ENCODE peak calls at places on chromosomes 16 and 17, in five cellular contexts. O, H, S, D and B are unnamed samples. For H3K36me3, the result is how much of the 10 kb centered on the place peaks cover.

GRCh38 chr17:79080761-79081290 is 6.2 kb downstream of the ENGASE start:
- DNase-seq in S (no peak), D (no peak), H (no peak), O (no peak), B (no peak)

GRCh38 chr17:21345236-21345635 is 30.9 kb upstream of the KCNJ12 start:
- DNase-seq in S (no peak), O (no peak), D (no peak), H (peak), B (no peak)

GRCh38 chr16:29784901-29785500 is 5.5 kb upstream of the KIF22 start:
- DNase-seq in D (peak), H (peak), S (peak), O (peak), B (peak)

GRCh38 chr17:50352072-50352692 is 6.3 kb downstream of the XYLT2 start:
- DNase-seq in D (no peak), H (peak), S (no peak), O (no peak), B (no peak)

GRCh38 chr17:2388020-2388704 is 12.7 kb downstream of the MNT start:
- DNase-seq in D (no peak), O (no peak), H (no peak), S (no peak), B (no peak)

GRCh38 chr16:4373356-4373908 is 1.8 kb downstream of the VASN start:
- DNase-seq in H (no peak), S (no peak), D (no peak), O (no peak), B (no peak)

GRCh38 chr16:81779540-81780320 is 639 bp downstream of the PLCG2 start:
- DNase-seq in S (no peak), D (peak), H (peak), O (no peak), B (no peak)

GRCh38 chr17:81577278-81578000 is 25.3 kb upstream of the FAAP100 start:
- DNase-seq in H (no peak), O (no peak), D (peak), S (no peak), B (no peak)

GRCh38 chr17:73718912-73719311 is 74.7 kb upstream of the SDK2 start:
- DNase-seq in H (peak), O (peak), S (peak), D (no peak), B (no peak)

GRCh38 chr17:79936661-79937434 is 97.6 kb upstream of the CBX4 start:
- DNase-seq in H (no peak), S (no peak), D (no peak), O (no peak), B (no peak)

GRCh38 chr17:30279156-30279555 is 12.6 kb downstream of the BLMH start:
- DNase-seq in S (no peak), O (no peak), H (no peak), D (no peak), B (no peak)

GRCh38 chr16:11016993-11017392 is 72.6 kb downstream of the CLEC16A start:
- DNase-seq in D (peak), H (peak), S (no peak), O (no peak), B (no peak)

GRCh38 chr16:89168381-89169189 is 3.0 kb upstream of the CDH15 start:
- DNase-seq in D (no peak), O (no peak), S (no peak), H (no peak), B (no peak)

GRCh38 chr17:36069131-36069530 is 5.1 kb downstream of the CCL18 start:
- DNase-seq in H (no peak), D (no peak), O (no peak), S (no peak), B (no peak)

GRCh38 chr16:76910931-76911330 is 280.1 kb upstream of the MON1B start:
- DNase-seq in S (no peak), O (no peak), D (no peak), H (no peak), B (no peak)

GRCh38 chr17:59907467-59907866 is 14.5 kb downstream of the RPS6KB1 start:
- DNase-seq in O (no peak), D (no peak), S (no peak), H (no peak), B (no peak)

GRCh38 chr17:68623811-68624210 is 22.6 kb upstream of the FAM20A start:
- DNase-seq in S (no peak), H (no peak), O (no peak), D (no peak), B (no peak)
- H3K36me3 ChIP-seq in S (under half), H (under half), O (under half), D (under half), B (under half)

GRCh38 chr17:44095647-44096496 is 25.3 kb downstream of the G6PC3 start:
- DNase-seq in S (peak), H (peak), D (peak), O (peak), B (no peak)
- H3K4me3 ChIP-seq in S (peak), H (peak), D (peak), O (peak), B (no peak)

DNA sequence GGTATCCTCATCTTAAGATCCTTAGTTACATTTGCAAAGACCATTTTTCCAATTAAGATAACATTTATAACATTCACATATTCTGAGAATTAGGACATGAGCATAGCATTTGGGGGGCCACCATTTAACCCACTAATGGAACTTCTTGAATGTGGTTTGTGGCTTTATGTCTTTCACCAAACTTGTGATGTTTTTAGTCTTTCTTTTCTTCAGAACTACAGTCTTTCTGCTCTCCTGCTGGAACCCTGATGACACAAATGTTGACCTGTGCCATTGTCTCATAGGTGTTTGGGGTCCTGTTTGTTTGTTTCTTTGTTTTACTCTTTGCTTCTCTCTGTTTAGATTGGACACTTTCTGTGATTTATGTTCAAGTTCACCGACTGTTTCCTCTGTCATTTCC is 23.2 kb downstream of the COX11 start:
- DNase-seq in D (no peak), S (no peak), H (no peak), O (no peak), B (no peak)
- H3K36me3 ChIP-seq in D (under half), S (under half), H (under half), O (under half), B (under half)

GRCh38 chr16:75044800-75045361 is 46.1 kb downstream of the ZNRF1 start:
- DNase-seq in D (peak), O (no peak), S (peak), H (no peak), B (no peak)

GRCh38 chr16:75043175-75043937 is 44.5 kb downstream of the ZNRF1 start:
- DNase-seq in D (no peak), H (no peak), O (no peak), S (no peak), B (no peak)

GRCh38 chr16:75048051-75048450 is 49.2 kb downstream of the ZNRF1 start:
- DNase-seq in D (no peak), O (no peak), H (no peak), S (no peak), B (no peak)

GRCh38 chr16:75042423-75043174 is 43.8 kb downstream of the ZNRF1 start:
- DNase-seq in H (no peak), S (no peak), O (no peak), D (no peak), B (no peak)

GRCh38 chr16:75045424-75045823 is 46.6 kb downstream of the ZNRF1 start:
- DNase-seq in D (no peak), O (no peak), S (no peak), H (no peak), B (no peak)
- H3K4me3 ChIP-seq in D (no peak), O (no peak), S (no peak), H (no peak), B (no peak)

GRCh38 chr16:87414251-87414680 is 22.1 kb downstream of the MAP1LC3B start:
- DNase-seq in O (no peak), S (no peak), H (peak), D (no peak), B (no peak)
- H3K36me3 ChIP-seq in O (under half), S (half or more), H (half or more), D (under half), B (half or more)

GRCh38 chr17:16442594-16443389 is 27.4 kb downstream of the TRPV2 start:
- DNase-seq in S (no peak), D (no peak), H (no peak), O (no peak), B (no peak)

GRCh38 chr17:16443390-16444257 is 28.3 kb downstream of the TRPV2 start:
- DNase-seq in D (no peak), H (no peak), O (no peak), S (no peak), B (no peak)

GRCh38 chr17:16444258-16444886 is 29.0 kb downstream of the TRPV2 start:
- DNase-seq in D (no peak), H (no peak), O (no peak), S (no peak), B (no peak)

GRCh38 chr17:16440814-16441629 is 25.7 kb downstream of the TRPV2 start:
- DNase-seq in S (no peak), O (no peak), D (no peak), H (no peak), B (no peak)

GRCh38 chr17:16442141-16442540 is 26.8 kb downstream of the TRPV2 start:
- DNase-seq in O (no peak), D (no peak), H (no peak), S (no peak), B (no peak)
- H3K4me3 ChIP-seq in O (no peak), D (no peak), H (no peak), S (no peak), B (no peak)

DNA sequence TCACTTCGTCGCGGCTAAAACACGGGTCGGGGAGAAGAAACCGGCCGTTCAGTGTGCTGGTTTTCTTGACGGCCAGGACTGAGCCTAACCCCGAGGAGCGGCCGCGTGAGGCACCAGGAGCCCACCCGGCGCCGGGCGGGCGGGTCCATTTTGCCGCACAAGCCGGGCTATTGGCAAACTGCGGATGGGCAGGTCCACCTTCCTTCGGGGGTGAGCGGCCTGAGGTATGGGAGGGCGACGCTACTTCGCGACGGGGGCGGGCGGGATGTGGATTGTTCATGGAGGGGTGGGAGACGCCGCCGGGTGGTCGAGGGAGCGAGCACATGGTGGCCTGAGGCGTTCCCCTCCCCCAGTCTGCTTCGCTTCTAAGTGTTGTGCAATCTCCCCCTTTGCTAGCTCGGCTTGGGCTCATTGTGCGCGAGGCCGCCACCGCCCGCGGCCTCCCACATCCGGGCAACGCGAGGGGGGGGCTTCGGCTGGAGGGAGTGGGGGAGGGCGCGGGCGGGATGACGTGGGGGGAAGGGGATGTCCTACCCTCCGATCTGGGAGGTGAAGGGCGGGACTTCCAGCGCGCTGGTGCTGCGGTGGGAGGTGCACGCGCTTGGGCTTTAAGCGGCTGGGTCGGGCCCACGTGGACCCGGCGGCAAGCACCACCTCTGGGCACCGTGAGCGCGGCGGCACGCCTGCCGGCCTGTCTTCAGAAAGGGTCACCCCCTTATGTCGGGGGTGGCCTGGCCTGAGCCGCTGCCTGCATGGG is 5.9 kb upstream of the CD68 start:
- DNase-seq in O (peak), D (peak), S (peak), H (peak), B (peak)
- H3K36me3 ChIP-seq in O (under half), D (under half), S (half or more), H (half or more), B (half or more)

DNA sequence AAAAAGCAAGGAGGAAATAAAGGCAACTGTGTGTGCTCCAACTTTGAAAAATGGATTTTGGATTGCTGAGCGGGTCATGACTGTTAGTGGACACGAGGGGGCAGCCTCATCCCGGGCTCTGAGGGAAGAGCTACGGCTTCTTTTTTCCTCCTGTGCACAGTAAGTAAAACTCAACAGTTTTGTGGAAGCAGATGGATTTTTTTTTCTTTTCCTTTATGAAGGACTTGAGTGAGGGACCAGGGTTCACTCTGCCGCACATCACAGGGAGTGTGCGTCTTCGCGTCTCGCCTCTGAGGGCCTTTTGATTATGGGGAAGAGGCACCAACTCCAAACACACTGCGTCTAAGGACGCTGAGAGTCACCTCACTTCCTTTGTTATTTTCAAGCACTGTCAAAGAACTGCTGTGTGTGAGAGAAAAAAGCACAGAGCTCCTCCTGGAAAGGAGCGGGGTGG is 80.3 kb upstream of the GOT2 start:
- DNase-seq in D (no peak), H (peak), O (peak), S (peak), B (peak)
- H3K4me3 ChIP-seq in D (no peak), H (peak), O (peak), S (no peak), B (no peak)